ENCODE peak calls at places on chromosomes 6 and 20, in eight cellular contexts. A is astrocyte of the spinal cord, H is adrenal gland, J is nephron progenitor cell, S is ascending aorta, Z is psoas muscle, M is HFF-Myc, Q is HCT116. X is an unnamed sample.

GRCh38 chr20:39144757-39145156 is 182.6 kb downstream of the DHX35 start:
- DNase-seq in Q (no peak), S (no peak), H (no peak), J (no peak), A (no peak), Z (no peak), M (no peak), X (no peak)

GRCh38 chr6:86070151-86070550 is 427.5 kb upstream of the SYNCRIP start:
- DNase-seq in J (no peak), S (no peak), Z (no peak), H (no peak), M (no peak), A (no peak), Q (no peak), X (no peak)

GRCh38 chr6:100488231-100488630 is 23.5 kb upstream of the SIM1 start:
- DNase-seq in J (no peak), A (no peak), Z (no peak), Q (no peak), M (no peak), S (no peak), H (no peak), X (peak)

GRCh38 chr6:93727447-93727846 is 308.1 kb upstream of the EPHA7 start:
- DNase-seq in M (no peak), Z (no peak), S (no peak), H (no peak), Q (no peak), A (no peak), J (no peak), X (no peak)

GRCh38 chr6:5490495-5491069 is 229.3 kb downstream of the FARS2 start:
- DNase-seq in H (no peak), Q (no peak), A (no peak), J (no peak), S (no peak), M (no peak), Z (no peak), X (no peak)

GRCh38 chr6:33894438-33894837 is 90.6 kb upstream of the MLN start:
- DNase-seq in Q (no peak), H (no peak), A (no peak), M (no peak), J (no peak), Z (no peak), S (no peak), X (peak)

GRCh38 chr6:3230275-3231212 is 3.1 kb upstream of the TUBB2B start:
- DNase-seq in Z (no peak), M (no peak), S (no peak), H (peak), Q (no peak), A (no peak), J (peak), X (no peak)

GRCh38 chr6:158027590-158028285 is 46.1 kb downstream of the SYNJ2 start:
- DNase-seq in S (no peak), Q (no peak), J (no peak), A (no peak), Z (no peak), H (no peak), M (no peak), X (no peak)

GRCh38 chr20:45346291-45346718 is 1.9 kb downstream of the SDC4 start:
- DNase-seq in Q (no peak), Z (peak), M (no peak), S (no peak), H (no peak), J (no peak), A (no peak), X (no peak)

DNA sequence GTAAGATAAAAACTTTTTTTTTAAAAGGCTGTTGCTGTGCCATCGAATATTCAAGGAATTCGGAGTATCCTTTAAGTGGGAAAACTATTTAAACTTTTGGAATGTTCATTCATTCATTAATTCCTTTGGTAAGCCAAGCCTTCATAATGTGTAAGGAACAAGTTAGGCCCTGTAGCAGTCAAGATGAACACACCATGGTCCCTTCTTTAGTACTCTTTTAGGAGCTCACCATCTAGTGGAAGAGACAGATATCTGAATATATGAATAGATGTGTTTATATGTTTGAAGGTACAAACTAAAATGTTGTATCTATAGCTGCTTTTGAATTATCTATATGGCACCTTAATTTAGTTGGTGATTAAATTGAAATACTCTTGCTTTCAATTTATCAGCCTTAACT is 5.8 kb downstream of the SPO11 start:
- DNase-seq in M (no peak), H (no peak), Q (no peak), J (no peak), Z (no peak), A (peak), S (no peak), X (no peak)
- TF ChIP-seq CTCF in M (peak), H (no peak), Q (peak), J (no peak), Z (no peak), A (no peak), S (no peak), X (no peak)

GRCh38 chr6:68313911-68314310 is 321.2 kb upstream of the ADGRB3 start:
- DNase-seq in Z (no peak), H (no peak), A (peak), M (no peak), J (no peak), Q (no peak), S (no peak), X (no peak)
- TF ChIP-seq CTCF in Z (no peak), H (no peak), A (peak), M (no peak), J (no peak), Q (no peak), S (peak), X (no peak)

GRCh38 chr20:47664068-47664437 is 121.2 kb downstream of the SULF2 start:
- DNase-seq in A (no peak), M (no peak), S (peak), Z (no peak), J (no peak), Q (no peak), H (no peak), X (peak)
- TF ChIP-seq CTCF in A (no peak), M (no peak), S (no peak), Z (no peak), J (no peak), Q (no peak), H (no peak), X (no peak)

GRCh38 chr20:62850333-62850974 is 11.2 kb downstream of the TCFL5 start:
- DNase-seq in Z (no peak), Q (no peak), H (no peak), J (no peak), A (no peak), M (no peak), S (no peak), X (peak)
- TF ChIP-seq CTCF in Z (no peak), Q (no peak), H (no peak), J (no peak), A (no peak), M (no peak), S (no peak), X (no peak)